ENCODE peak calls at places on chromosome 12, in ten cellular contexts. Y is activated T-helper 1 cell treated with Interleukin-2 at 50 U/mL for 16 hours; X is stimulated activated naive CD4-positive, alpha-beta T cell; A is activated CD8-positive, alpha-beta memory T cell treated with anti-CD3 and anti-CD28 coated beads, Interleukin-2, amount 50 U/mL, for 48 hours; V is H1; P is fibroblast of lung; E is NCI-H1092 treated with DMSO at 0.1 percent for 48 hours; F is stimulated activated naive CD8-positive, alpha-beta T cell treated with anti-CD3 and anti-CD28 coated beads, Interleukin-15, amount 100 ng/mL, for 72 hours; R is testis; N is substantia nigra. C is an unnamed sample.
A peak's percentile ranks its signal among the peaks of the same experiment; 100 is the strongest.

GRCh38 chr12:76346798-76347420 is 1.3 kb downstream of the BBS10 start:
- DNase-seq in A (no peak), R (peak; percentile 65), N (peak; percentile 9), Y (no peak), P (peak; percentile 70), X (no peak), E (no peak), F (no peak), V (no peak), C (no peak)

GRCh38 chr12:85951823-85952222 is 77.7 kb downstream of the NTS start:
- DNase-seq in N (no peak), A (no peak), P (peak; percentile 9), E (peak; percentile 30), Y (no peak), V (no peak), X (no peak), F (no peak), R (no peak), C (no peak)

GRCh38 chr12:112049351-112049750 is 36.1 kb downstream of the ERP29 start:
- DNase-seq in R (no peak), V (no peak), F (no peak), N (no peak), Y (no peak), X (no peak), E (no peak), A (no peak), P (no peak), C (no peak)

GRCh38 chr12:14283489-14284144 is 81.9 kb upstream of the ATF7IP start:
- DNase-seq in N (no peak), E (peak; percentile 65), Y (no peak), V (no peak), R (no peak), A (no peak), P (no peak), X (no peak), F (no peak), C (no peak)

GRCh38 chr12:124392991-124393790 is 98.3 kb downstream of the RFLNA start:
- DNase-seq in R (peak; percentile 91), E (peak; percentile 64), N (peak; percentile 71), F (no peak), P (peak; percentile 69), A (no peak), X (no peak), V (no peak), Y (no peak), C (no peak)

GRCh38 chr12:52942056-52942913 is 6.6 kb upstream of the KRT18 start:
- DNase-seq in V (no peak), N (no peak), F (no peak), Y (no peak), E (no peak), A (no peak), X (no peak), R (no peak), P (no peak), C (no peak)

GRCh38 chr12:76080729-76081415 is 3.6 kb downstream of the NAP1L1 start:
- DNase-seq in F (no peak), X (no peak), E (no peak), A (no peak), Y (no peak), N (no peak), R (no peak), V (no peak), P (peak; percentile 18), C (no peak)

GRCh38 chr12:105109465-105110212 is 2.1 kb downstream of the WASHC4 start:
- DNase-seq in V (no peak), Y (no peak), F (no peak), X (no peak), R (no peak), E (no peak), P (peak; percentile 61), A (no peak), N (no peak), C (no peak)

GRCh38 chr12:57934804-57935203 is 6.6 kb upstream of the ATP23 start:
- DNase-seq in E (no peak), Y (no peak), X (no peak), R (no peak), N (no peak), F (no peak), A (no peak), P (no peak), V (no peak), C (no peak)

GRCh38 chr12:12800406-12801180 is 12.6 kb upstream of the DDX47 start:
- DNase-seq in E (no peak), A (no peak), V (no peak), F (no peak), N (no peak), R (no peak), Y (no peak), X (no peak), P (peak; percentile 68), C (no peak)

GRCh38 chr12:109503611-109504010 is 26.2 kb downstream of the UBE3B start:
- DNase-seq in F (no peak), X (no peak), Y (no peak), E (no peak), A (no peak), N (no peak), P (no peak), V (no peak), R (no peak), C (no peak)

GRCh38 chr12:99092100-99092851 is 447.2 kb downstream of the APAF1 start:
- DNase-seq in P (no peak), A (no peak), E (no peak), F (no peak), Y (no peak), R (no peak), V (no peak), N (no peak), X (no peak), C (no peak)

GRCh38 chr12:6963741-6964446 is 6.6 kb downstream of the PHB2 start:
- DNase-seq in E (no peak), F (peak; percentile 28), N (no peak), V (no peak), Y (no peak), R (no peak), P (no peak), X (no peak), A (no peak), C (no peak)

GRCh38 chr12:25110260-25110659 is 84.7 kb downstream of the DNAI7 start:
- DNase-seq in A (no peak), X (no peak), V (no peak), E (no peak), R (no peak), N (no peak), Y (no peak), P (no peak), F (no peak), C (no peak)

GRCh38 chr12:129659927-129660326 is 243.9 kb downstream of the TMEM132D start:
- DNase-seq in E (peak; percentile 7), N (no peak), X (no peak), R (no peak), V (no peak), P (peak; percentile 85), A (no peak), F (no peak), Y (no peak), C (no peak)

GRCh38 chr12:16881986-16882385 is 276.0 kb upstream of the LMO3 start:
- DNase-seq in Y (no peak), X (no peak), P (no peak), A (no peak), N (no peak), V (no peak), F (no peak), R (no peak), E (no peak), C (no peak)

GRCh38 chr12:98757455-98757854 is 112.4 kb downstream of the APAF1 start:
- DNase-seq in E (no peak), N (no peak), V (no peak), F (no peak), Y (no peak), A (no peak), P (no peak), R (no peak), X (no peak), C (no peak)

GRCh38 chr12:47408171-47408871 is 297.5 kb downstream of the RPAP3 start:
- DNase-seq in A (no peak), N (no peak), Y (no peak), E (no peak), F (peak; percentile 29), P (no peak), V (no peak), X (no peak), R (no peak), C (no peak)

GRCh38 chr12:122870867-122871664 is 24.9 kb downstream of the VPS37B start:
- DNase-seq in N (peak; percentile 35), P (peak; percentile 63), E (peak; percentile 53), F (no peak), X (no peak), Y (no peak), A (no peak), V (no peak), R (peak; percentile 64), C (no peak)

GRCh38 chr12:15706010-15706676 is 83.0 kb downstream of the EPS8 start:
- DNase-seq in F (no peak), V (no peak), N (no peak), P (no peak), X (no peak), R (no peak), E (no peak), A (no peak), Y (no peak), C (no peak)